ENCODE peak calls at places on chromosomes 6 and 20, in six cellular contexts. X is H1, R is HepG2, E is fibroblast of lung, G is IMR-90, W is K562. Z is an unnamed sample.

GRCh38 chr6:165893431-165893830 is 230.4 kb upstream of the PDE10A start:
- DNase-seq in X (no peak), R (no peak), E (no peak), G (no peak), W (no peak), Z (no peak)

GRCh38 chr6:53928641-53929339 is 134.0 kb downstream of the LRRC1 start:
- DNase-seq in X (no peak), R (peak; percentile 40), E (no peak), G (peak; percentile 25), W (no peak), Z (no peak)

GRCh38 chr20:37308098-37309050 is 18.9 kb downstream of the MANBAL start:
- DNase-seq in X (no peak), R (no peak), E (no peak), G (no peak), W (no peak), Z (no peak)

GRCh38 chr20:39553120-39553519 is 591.0 kb downstream of the DHX35 start:
- DNase-seq in X (no peak), R (no peak), E (no peak), G (no peak), W (no peak), Z (no peak)

GRCh38 chr6:72721346-72721745 is 99.5 kb downstream of the KCNQ5 start:
- DNase-seq in X (no peak), R (no peak), E (no peak), G (no peak), W (no peak), Z (no peak)

GRCh38 chr6:7166410-7167293 is 58.9 kb downstream of the RREB1 start:
- DNase-seq in X (no peak), R (no peak), E (peak; percentile 90), G (peak; percentile 87), W (peak; percentile 93), Z (no peak)

GRCh38 chr20:44720994-44721784 is 6.0 kb downstream of the CCN5 start:
- DNase-seq in X (no peak), R (no peak), E (peak; percentile 94), G (peak; percentile 77), W (no peak), Z (no peak)

GRCh38 chr6:15131234-15132195 is 114.4 kb upstream of the JARID2 start:
- DNase-seq in X (no peak), R (no peak), E (no peak), G (peak; percentile 9), W (no peak), Z (no peak)

GRCh38 chr20:4038047-4038459 is 22.7 kb upstream of the RNF24 start:
- DNase-seq in X (peak; percentile 48), R (no peak), E (peak; percentile 82), G (peak; percentile 67), W (peak; percentile 86), Z (peak; percentile 46)

GRCh38 chr6:107460074-107460631 is 789 bp upstream of the PDSS2 start:
- DNase-seq in X (no peak), R (no peak), E (no peak), G (peak; percentile 4), W (no peak), Z (no peak)

GRCh38 chr20:62374431-62375152 is 7.5 kb upstream of the LAMA5 start:
- DNase-seq in X (no peak), R (no peak), E (peak; percentile 38), G (peak; percentile 34), W (no peak), Z (no peak)

GRCh38 chr20:32822189-32822588 is 2.4 kb downstream of the MAPRE1 start:
- DNase-seq in X (no peak), R (no peak), E (no peak), G (no peak), W (no peak), Z (no peak)

GRCh38 chr6:12895721-12896120 is 179.2 kb downstream of the PHACTR1 start:
- DNase-seq in X (no peak), R (no peak), E (no peak), G (no peak), W (no peak), Z (no peak)
- H2AFZ ChIP-seq in X (no peak overlapping the region), R (no peak overlapping the region), E (no peak overlapping the region), G (no peak overlapping the region), W (no peak overlapping the region), Z (no peak overlapping the region)

DNA sequence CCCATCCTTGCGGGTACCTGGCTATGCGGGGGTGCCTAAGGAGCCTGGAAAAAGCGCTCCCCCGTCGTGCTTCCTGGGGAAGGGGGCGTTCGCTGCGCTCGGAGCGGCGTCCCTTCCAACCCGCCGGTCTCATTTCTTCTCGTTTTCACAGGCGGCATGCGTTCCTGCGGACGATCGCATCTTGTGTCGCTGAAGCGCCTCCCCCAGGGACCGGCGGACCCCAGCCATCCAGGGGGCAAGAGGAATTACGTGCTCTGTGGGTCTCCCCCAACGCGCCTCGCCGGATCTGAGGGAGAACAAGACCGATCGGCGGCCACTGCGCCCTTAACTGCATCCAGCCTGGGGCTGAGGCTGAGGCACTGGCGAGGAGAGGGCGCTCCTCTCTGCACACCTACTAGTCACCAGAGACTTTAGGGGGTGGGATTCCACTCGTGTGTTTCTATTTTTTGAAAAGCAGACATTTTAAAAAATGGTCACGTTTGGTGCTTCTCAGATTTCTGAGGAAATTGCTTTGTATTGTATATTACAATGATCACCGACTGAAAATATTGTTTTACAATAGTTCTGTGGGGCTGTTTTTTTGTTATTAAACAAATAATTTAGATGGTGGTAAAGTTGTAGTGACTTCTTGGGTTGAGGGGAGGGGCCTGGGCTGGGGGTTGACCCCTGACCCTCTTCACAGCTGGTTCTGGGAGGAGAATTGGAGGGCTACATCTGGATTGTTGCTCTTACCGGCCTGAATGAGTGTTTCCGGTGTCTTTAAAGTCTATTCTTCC is 1.0 kb downstream of the ID1 start:
- DNase-seq in X (no peak), R (peak; percentile 47), E (peak; percentile 37), G (no peak), W (peak; percentile 59), Z (peak; percentile 69)
- TF ChIP-seq CTCF in X (no peak), R (peak; percentile 26), E (no peak), G (no peak), W (no peak), Z (no peak)

GRCh38 chr6:132712366-132712765 is 1.5 kb downstream of the VNN1 start:
- DNase-seq in X (no peak), R (no peak), E (peak; percentile 37), G (peak; percentile 62), W (no peak), Z (no peak)

GRCh38 chr6:132716238-132716637 is 2.4 kb upstream of the VNN1 start:
- DNase-seq in X (no peak), R (no peak), E (no peak), G (no peak), W (no peak), Z (no peak)

GRCh38 chr6:132715204-132715603 is 1.3 kb upstream of the VNN1 start:
- DNase-seq in X (peak; percentile 54), R (peak; percentile 65), E (peak; percentile 79), G (peak; percentile 76), W (peak; percentile 43), Z (peak; percentile 75)

GRCh38 chr6:132714160-132714559 is 305 bp upstream of the VNN1 start:
- DNase-seq in X (no peak), R (no peak), E (no peak), G (no peak), W (no peak), Z (no peak)

DNA sequence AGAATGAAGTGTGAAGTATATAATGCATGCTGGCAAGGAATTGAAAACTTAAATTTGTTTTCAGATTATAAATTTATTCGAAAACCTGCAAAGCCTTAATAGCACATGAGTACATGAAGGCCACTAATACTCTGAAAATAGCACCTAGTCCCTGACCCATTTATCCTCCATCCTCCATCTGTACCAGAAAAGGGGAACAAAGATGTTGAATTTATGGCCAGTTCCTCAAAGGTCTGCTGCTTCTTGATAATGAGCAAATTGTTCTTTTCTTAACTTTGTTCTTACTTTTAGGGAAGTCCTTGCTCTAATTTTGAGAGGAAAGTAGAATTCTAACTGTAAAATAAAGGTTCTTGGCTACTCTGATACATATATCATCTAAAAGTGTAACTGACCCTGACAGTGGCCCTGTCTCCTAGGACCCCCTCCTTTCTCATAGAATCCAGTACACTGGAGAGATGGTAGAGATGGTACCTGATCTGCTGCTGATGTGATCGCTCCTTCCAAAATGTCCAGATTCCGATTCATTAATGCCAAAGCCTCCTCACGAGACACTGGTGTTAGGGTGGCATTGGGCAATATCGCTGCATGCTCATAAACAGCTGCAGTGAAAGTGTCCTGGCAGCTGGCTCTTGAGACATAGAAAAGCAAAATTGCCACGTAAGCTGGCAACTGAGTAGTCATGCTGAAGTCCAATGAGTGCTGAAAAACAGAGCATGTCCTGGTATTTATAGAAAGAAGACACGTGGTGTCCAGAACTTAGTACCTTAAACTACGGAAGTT is at the start of gene VNN1:
- DNase-seq in X (no peak), R (no peak), E (no peak), G (no peak), W (no peak), Z (no peak)
- H2AFZ ChIP-seq in X (no peak within 1 kb of the TSS), R (no peak within 1 kb of the TSS), E (no peak within 1 kb of the TSS), G (no peak within 1 kb of the TSS), W (no peak within 1 kb of the TSS), Z (no peak within 1 kb of the TSS)

DNA sequence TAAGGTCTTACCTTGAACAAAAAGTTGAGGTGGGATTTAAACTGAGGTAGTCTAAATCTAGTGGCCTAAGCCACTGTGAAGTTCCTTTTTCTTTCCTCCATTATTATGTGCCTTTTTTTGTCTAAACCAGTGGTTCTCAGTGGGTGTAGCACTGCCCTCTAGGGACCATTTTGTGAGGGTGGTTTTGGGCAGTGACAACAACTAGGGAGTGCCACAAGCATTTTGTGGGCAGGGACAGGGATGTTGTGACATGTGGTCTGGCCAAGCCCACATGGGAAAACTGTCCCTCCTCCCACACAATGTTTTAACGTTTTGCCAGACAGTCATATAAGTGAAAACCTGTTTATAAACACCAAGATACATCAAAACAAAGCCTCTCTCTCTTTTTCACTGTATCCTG is 899.4 kb upstream of the FLRT3 start:
- DNase-seq in X (peak; percentile 61), R (peak; percentile 58), E (peak; percentile 33), G (peak; percentile 5), W (no peak), Z (peak; percentile 70)
- TF ChIP-seq CTCF in X (peak; percentile 80), R (peak; percentile 89), E (peak; percentile 34), G (peak; percentile 20), W (no peak), Z (peak; percentile 80)